ENCODE peak calls at places on chromosomes 2 and 18, in nine cellular contexts. C is psoas muscle, N is breast epithelium, M is prostate gland, Y is OCI-LY7, L is ovary, D is aorta, G is heart left ventricle, E is H9. J is an unnamed sample. For H3K4me1, the result is how much of the 10 kb centered on the place peaks cover.

GRCh38 chr2:150646746-150647145 is 159.3 kb upstream of the RND3 start:
- DNase-seq in Y (no peak), G (no peak), L (no peak), C (no peak), D (no peak), M (no peak), N (no peak), E (no peak), J (no peak)

GRCh38 chr2:96537734-96538486 is 1.4 kb downstream of the ARID5A start:
- DNase-seq in N (no peak), L (no peak), E (no peak), C (peak), M (no peak), G (no peak), D (peak), Y (no peak), J (peak)

GRCh38 chr18:69956655-69957054 is 9.0 kb upstream of the CD226 start:
- DNase-seq in D (no peak), Y (no peak), E (no peak), L (no peak), G (no peak), M (no peak), C (no peak), N (no peak), J (no peak)

GRCh38 chr2:189203177-189203799 is 23.7 kb upstream of the COL5A2 start:
- DNase-seq in C (no peak), N (no peak), M (no peak), D (no peak), G (no peak), E (no peak), L (no peak), Y (no peak), J (no peak)

GRCh38 chr2:70850905-70851304 is 15.3 kb upstream of the CD207 start:
- DNase-seq in M (no peak), G (no peak), C (no peak), N (no peak), Y (no peak), E (no peak), D (no peak), L (no peak), J (peak)

GRCh38 chr2:150319632-150320555 is 167.6 kb downstream of the RND3 start:
- DNase-seq in C (no peak), D (no peak), Y (no peak), N (no peak), E (no peak), M (no peak), L (no peak), G (no peak), J (no peak)

GRCh38 chr2:231323316-231323715 is 72.2 kb upstream of the B3GNT7 start:
- DNase-seq in G (no peak), N (no peak), L (no peak), C (no peak), M (no peak), Y (no peak), E (peak), D (no peak), J (peak)

GRCh38 chr2:65504814-65505697 is 72.7 kb upstream of the SPRED2 start:
- DNase-seq in C (no peak), M (peak), N (peak), D (no peak), L (no peak), G (no peak), E (no peak), Y (no peak), J (no peak)

GRCh38 chr2:239192456-239192855 is 208.4 kb downstream of the HDAC4 start:
- DNase-seq in M (no peak), Y (no peak), D (peak), L (peak), G (no peak), N (no peak), C (no peak), E (peak), J (peak)

GRCh38 chr18:45957100-45957499 is 10.0 kb downstream of the EPG5 start:
- DNase-seq in M (no peak), E (no peak), C (no peak), N (no peak), L (no peak), D (no peak), Y (no peak), G (no peak), J (no peak)

GRCh38 chr2:46800625-46801024 is 115.0 kb downstream of the MCFD2 start:
- DNase-seq in Y (no peak), D (no peak), C (no peak), E (no peak), N (no peak), G (no peak), M (peak), L (no peak), J (no peak)

GRCh38 chr2:8249191-8249590 is 432.7 kb upstream of the ID2 start:
- DNase-seq in G (no peak), M (no peak), Y (no peak), D (peak), E (peak), C (peak), N (no peak), L (no peak), J (peak)

GRCh38 chr2:168622559-168622958 is 166.5 kb downstream of the CERS6 start:
- DNase-seq in G (no peak), E (no peak), D (no peak), M (no peak), L (no peak), Y (no peak), N (no peak), C (no peak), J (no peak)

GRCh38 chr18:70072678-70073077 is 125.0 kb upstream of the CD226 start:
- DNase-seq in M (no peak), G (no peak), L (no peak), N (no peak), Y (no peak), E (no peak), C (no peak), D (no peak), J (no peak)

GRCh38 chr2:215422676-215423075 is 13.2 kb downstream of the FN1 start:
- DNase-seq in Y (no peak), E (no peak), N (no peak), D (no peak), G (no peak), C (no peak), L (no peak), M (no peak), J (no peak)
- H3K4me1 ChIP-seq in Y (under half), E (under half), N (under half), D (under half), G (under half), C (under half), L (under half), M (under half), J (under half)

GRCh38 chr2:48728295-48728694 is 27.2 kb downstream of the LHCGR start:
- DNase-seq in M (no peak), N (no peak), E (no peak), D (no peak), L (no peak), C (no peak), G (peak), Y (no peak), J (no peak)

GRCh38 chr2:48724278-48724677 is 31.2 kb downstream of the LHCGR start:
- DNase-seq in C (no peak), L (no peak), N (no peak), Y (no peak), M (no peak), D (no peak), E (no peak), G (no peak), J (no peak)

GRCh38 chr2:48727560-48727959 is 28.0 kb downstream of the LHCGR start:
- DNase-seq in G (no peak), C (no peak), L (no peak), N (no peak), E (no peak), D (no peak), Y (peak), M (no peak), J (no peak)

GRCh38 chr2:48723125-48723524 is 32.4 kb downstream of the LHCGR start:
- DNase-seq in L (no peak), C (no peak), E (no peak), N (no peak), G (no peak), M (no peak), Y (no peak), D (no peak), J (no peak)

GRCh38 chr2:48725696-48726494 is 29.6 kb downstream of the LHCGR start:
- DNase-seq in G (no peak), Y (no peak), M (no peak), E (peak), N (no peak), D (no peak), C (no peak), L (no peak), J (no peak)
- H3K4me1 ChIP-seq in G (under half), Y (under half), M (under half), E (under half), N (under half), D (under half), C (under half), L (under half), J (under half)

GRCh38 chr2:223472771-223473170 is 129.4 kb downstream of the SCG2 start:
- DNase-seq in G (no peak), Y (no peak), L (no peak), D (no peak), N (no peak), E (no peak), M (no peak), C (no peak), J (no peak)
- H3K4me1 ChIP-seq in G (under half), Y (under half), L (under half), D (under half), N (under half), E (under half), M (under half), C (under half), J (under half)

DNA sequence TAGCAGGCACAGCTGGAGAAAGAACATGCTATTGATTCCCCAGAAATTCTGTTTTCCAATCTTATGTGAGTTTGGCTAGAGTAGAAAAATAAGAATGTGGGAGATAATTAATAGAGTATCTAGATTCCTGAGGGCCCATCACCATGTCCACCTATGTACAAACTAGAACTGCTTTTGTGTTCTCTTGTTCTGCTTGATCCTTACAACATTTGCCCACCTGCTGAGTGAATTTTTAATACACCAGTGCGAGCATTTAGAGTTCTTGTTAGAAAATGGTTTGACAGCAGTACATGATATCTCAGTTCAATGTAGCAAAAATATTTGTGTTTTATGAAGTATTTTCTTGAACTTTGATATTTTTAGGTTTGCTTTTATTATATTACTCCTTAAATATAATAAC is 52.3 kb upstream of the SPAG16 start:
- DNase-seq in L (no peak), Y (no peak), E (no peak), D (no peak), G (no peak), M (no peak), N (no peak), C (no peak), J (no peak)
- H3K4me1 ChIP-seq in L (under half), Y (half or more), E (under half), D (under half), G (under half), M (under half), N (under half), C (under half), J (under half)

GRCh38 chr2:64260817-64261216 is 116.6 kb upstream of the PELI1 start:
- DNase-seq in M (peak), G (peak), E (no peak), L (no peak), Y (peak), D (no peak), N (peak), C (peak), J (no peak)
- H3K4me1 ChIP-seq in M (under half), G (under half), E (under half), L (under half), Y (under half), D (under half), N (under half), C (under half), J (under half)

GRCh38 chr2:134238371-134238770 is 15.5 kb upstream of the MGAT5 start:
- DNase-seq in Y (no peak), M (no peak), N (no peak), E (no peak), C (no peak), D (no peak), G (no peak), L (no peak), J (no peak)
- H3K4me1 ChIP-seq in Y (under half), M (under half), N (under half), E (under half), C (under half), D (under half), G (under half), L (under half), J (under half)

GRCh38 chr2:111122631-111123421 is 2.1 kb downstream of the BCL2L11 start:
- DNase-seq in D (peak), N (peak), L (peak), C (peak), G (peak), Y (peak), E (peak), M (peak), J (peak)

GRCh38 chr2:111126581-111126980 is 5.9 kb downstream of the BCL2L11 start:
- DNase-seq in D (no peak), Y (no peak), E (no peak), N (no peak), M (no peak), G (no peak), C (no peak), L (no peak), J (no peak)

GRCh38 chr2:111121028-111121872 is 536 bp downstream of the BCL2L11 start:
- DNase-seq in E (peak), C (peak), M (peak), G (peak), Y (peak), N (peak), L (peak), D (peak), J (peak)

GRCh38 chr2:111121873-111122630 is 1.3 kb downstream of the BCL2L11 start:
- DNase-seq in M (peak), L (peak), N (peak), C (peak), G (peak), D (peak), E (peak), Y (peak), J (peak)

DNA sequence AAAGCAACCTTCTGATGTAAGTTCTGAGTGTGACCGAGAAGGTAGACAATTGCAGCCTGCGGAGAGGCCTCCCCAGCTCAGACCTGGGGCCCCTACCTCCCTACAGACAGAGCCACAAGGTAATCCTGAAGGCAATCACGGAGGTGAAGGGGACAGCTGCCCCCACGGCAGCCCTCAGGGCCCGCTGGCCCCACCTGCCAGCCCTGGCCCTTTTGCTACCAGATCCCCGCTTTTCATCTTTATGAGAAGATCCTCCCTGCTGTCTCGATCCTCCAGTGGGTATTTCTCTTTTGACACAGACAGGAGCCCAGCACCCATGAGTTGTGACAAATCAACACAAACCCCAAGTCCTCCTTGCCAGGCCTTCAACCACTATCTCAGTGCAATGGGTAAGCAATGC is 3.0 kb downstream of the BCL2L11 start:
- DNase-seq in C (no peak), L (no peak), Y (no peak), N (no peak), G (no peak), M (no peak), D (no peak), E (no peak), J (no peak)
- H3K4me1 ChIP-seq in C (under half), L (under half), Y (under half), N (under half), G (under half), M (under half), D (under half), E (under half), J (under half)

GRCh38 chr18:44732604-44733003 is 51.9 kb downstream of the SETBP1 start:
- DNase-seq in D (no peak), G (no peak), N (peak), C (no peak), E (no peak), L (no peak), M (peak), Y (no peak), J (no peak)
- H3K4me1 ChIP-seq in D (under half), G (under half), N (under half), C (under half), E (under half), L (under half), M (under half), Y (under half), J (under half)

DNA sequence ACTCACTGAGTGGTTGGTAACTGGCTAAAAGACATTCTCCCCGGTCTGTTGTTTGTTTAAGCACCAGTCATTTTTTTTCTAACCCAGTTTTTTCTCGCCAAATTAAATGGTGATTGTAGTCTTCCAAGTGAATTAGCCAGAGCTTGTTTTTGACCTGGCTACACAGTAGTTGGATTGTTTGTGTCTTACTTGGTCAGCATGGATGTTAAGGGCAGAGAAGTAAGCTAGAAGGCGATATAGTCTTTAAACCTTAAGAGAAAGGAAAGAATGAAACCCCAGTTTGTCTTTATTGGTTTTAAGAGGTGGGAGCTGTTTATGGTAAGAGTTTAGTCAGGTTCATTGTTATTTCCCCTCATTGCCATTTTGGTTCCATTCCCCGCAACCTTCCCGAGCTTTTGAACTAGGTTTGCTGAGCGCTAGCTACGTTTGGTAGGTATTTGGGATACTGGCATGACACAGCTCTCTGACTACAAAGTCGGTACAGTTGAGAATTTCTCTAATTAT is 2.5 kb downstream of the MAP4K4 start:
- DNase-seq in C (no peak), N (no peak), M (no peak), Y (no peak), E (no peak), G (no peak), D (no peak), L (no peak), J (no peak)
- H3K4me1 ChIP-seq in C (under half), N (under half), M (under half), Y (half or more), E (under half), G (under half), D (under half), L (under half), J (under half)

J was measured in kidney.